ENCODE peak calls at places on chromosomes 3 and 15, in eight cellular contexts. M is astrocyte; Y is Panc1; L is HFFc6; J is CD4-positive, alpha-beta T cell; R is GM20000; U is spleen; F is AG10803. E is an unnamed sample.

GRCh38 chr3:18369561-18370185 is 55.5 kb downstream of the SATB1 start:
- DNase-seq in U (no peak), J (no peak), R (no peak), Y (no peak), L (no peak), M (no peak), F (no peak), E (no peak)

GRCh38 chr3:136249091-136249490 is 1.0 kb upstream of the PCCB start:
- DNase-seq in Y (no peak), L (no peak), R (no peak), M (no peak), J (no peak), F (no peak), U (no peak), E (no peak)

GRCh38 chr3:79040701-79041100 is 727.1 kb downstream of the ROBO1 start:
- DNase-seq in M (peak), L (peak), F (peak), J (no peak), U (no peak), Y (no peak), R (no peak), E (peak)

GRCh38 chr15:41585140-41586047 is 26.4 kb downstream of the TYRO3 start:
- DNase-seq in R (no peak), J (no peak), F (peak), U (peak), Y (peak), M (peak), L (peak), E (peak)

GRCh38 chr3:53229171-53229570 is 26.7 kb downstream of the TKT start:
- DNase-seq in Y (no peak), F (no peak), R (no peak), U (peak), J (no peak), L (no peak), M (no peak), E (no peak)

GRCh38 chr3:16743276-16743675 is 138.1 kb upstream of the DAZL start:
- DNase-seq in R (no peak), M (peak), L (peak), F (no peak), Y (no peak), U (no peak), J (no peak), E (no peak)

GRCh38 chr3:128878556-128879124 is 780 bp upstream of the ACAD9 start:
- DNase-seq in R (peak), F (peak), M (peak), J (no peak), L (peak), Y (no peak), U (peak), E (peak)

GRCh38 chr3:139937674-139938279 is 2.8 kb downstream of the CLSTN2 start:
- DNase-seq in L (peak), Y (peak), U (no peak), F (peak), M (no peak), J (no peak), R (peak), E (peak)

GRCh38 chr3:144629413-144629812 is 657.8 kb downstream of the DIPK2A start:
- DNase-seq in F (no peak), R (no peak), Y (no peak), U (no peak), M (no peak), L (no peak), J (no peak), E (no peak)

GRCh38 chr3:139537795-139538538 is 1.6 kb downstream of the RBP1 start:
- DNase-seq in R (no peak), U (no peak), J (no peak), Y (no peak), F (no peak), M (no peak), L (no peak), E (no peak)

GRCh38 chr3:33915796-33916589 is 117.6 kb downstream of the PDCD6IP start:
- DNase-seq in M (peak), F (no peak), L (no peak), R (peak), Y (no peak), U (no peak), J (no peak), E (peak)

GRCh38 chr15:70815604-70816003 is 38.4 kb downstream of the LARP6 start:
- DNase-seq in F (no peak), R (no peak), L (no peak), U (no peak), J (no peak), Y (no peak), M (no peak), E (no peak)

GRCh38 chr15:85485956-85486567 is 105.7 kb downstream of the AKAP13 start:
- DNase-seq in F (peak), M (no peak), J (peak), U (no peak), Y (peak), L (peak), R (peak), E (peak)

GRCh38 chr3:55036883-55037577 is 109.2 kb upstream of the LRTM1 start:
- DNase-seq in R (no peak), L (no peak), U (no peak), J (no peak), Y (no peak), F (no peak), M (peak), E (no peak)

DNA sequence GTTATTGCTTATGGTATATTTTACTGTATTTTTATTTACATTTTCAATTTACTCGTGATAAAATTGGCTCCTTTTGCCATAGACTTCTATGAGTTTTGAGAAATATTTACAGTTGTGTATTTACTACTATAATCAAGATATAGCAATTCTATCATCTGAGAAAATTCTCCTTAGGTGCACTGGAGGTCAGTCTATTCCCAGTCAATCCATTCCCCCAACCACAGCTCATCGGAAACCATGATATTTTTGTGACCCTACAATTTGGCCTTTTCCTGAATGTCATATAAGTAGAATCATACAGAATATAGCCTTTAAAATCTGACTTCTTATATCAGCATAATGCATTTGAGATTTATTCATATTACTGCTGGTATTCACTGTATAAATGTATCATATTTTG is 114.7 kb upstream of the LRTM1 start:
- DNase-seq in J (no peak), Y (no peak), U (no peak), R (no peak), M (no peak), L (no peak), F (peak), E (peak)
- TF ChIP-seq CTCF in J (no peak), Y (no peak), U (no peak), R (no peak), M (peak), L (peak), F (peak), E (peak)

GRCh38 chr3:60290093-60290492 is 961.2 kb downstream of the FHIT start:
- DNase-seq in U (no peak), R (no peak), L (no peak), F (no peak), J (no peak), M (no peak), Y (no peak), E (no peak)
- TF ChIP-seq CTCF in U (no peak), R (no peak), L (no peak), F (no peak), J (no peak), M (no peak), Y (no peak), E (no peak)

GRCh38 chr3:160931474-160931873 is 173.7 kb downstream of the B3GALNT1 start:
- DNase-seq in R (no peak), U (no peak), J (no peak), L (peak), Y (no peak), M (peak), F (peak), E (no peak)

GRCh38 chr3:160929595-160929994 is 173.6 kb downstream of the PPM1L start:
- DNase-seq in M (no peak), R (no peak), L (peak), Y (no peak), U (no peak), F (peak), J (no peak), E (peak)

GRCh38 chr3:160924776-160925175 is 168.7 kb downstream of the PPM1L start:
- DNase-seq in U (no peak), Y (no peak), M (no peak), J (no peak), R (no peak), F (no peak), L (no peak), E (no peak)

GRCh38 chr3:160927620-160928019 is 171.6 kb downstream of the PPM1L start:
- DNase-seq in U (no peak), Y (no peak), L (no peak), F (no peak), R (no peak), M (no peak), J (no peak), E (no peak)

DNA sequence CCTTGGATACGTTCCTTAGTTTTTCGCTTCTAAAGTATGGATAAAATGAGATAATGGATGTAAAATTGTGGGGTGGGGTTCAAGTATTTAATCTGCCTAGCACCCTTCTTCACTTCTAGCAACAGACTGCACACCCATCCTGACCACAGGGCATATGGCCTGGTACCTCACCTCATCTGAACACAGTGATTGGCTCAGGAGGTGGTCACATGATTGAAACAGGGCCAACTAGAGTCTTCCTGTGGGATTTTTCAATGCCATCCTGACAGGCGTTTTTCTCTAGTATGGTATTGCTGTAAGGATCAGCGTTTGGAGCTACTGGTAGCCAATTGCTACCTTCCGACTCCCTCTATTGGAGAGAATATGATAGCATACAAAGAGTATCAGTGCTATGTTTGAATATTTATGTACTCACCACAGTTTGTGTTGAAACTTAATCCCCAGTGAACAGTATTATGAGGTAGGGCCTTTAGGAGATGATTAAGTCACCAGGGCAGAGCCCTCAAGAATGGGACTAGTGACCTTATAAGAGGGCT is 172.2 kb downstream of the PPM1L start:
- DNase-seq in R (no peak), F (no peak), M (no peak), U (no peak), Y (no peak), L (no peak), J (no peak), E (peak)
- TF ChIP-seq CTCF in R (no peak), F (peak), M (no peak), U (no peak), Y (peak), L (no peak), J (no peak), E (peak)

DNA sequence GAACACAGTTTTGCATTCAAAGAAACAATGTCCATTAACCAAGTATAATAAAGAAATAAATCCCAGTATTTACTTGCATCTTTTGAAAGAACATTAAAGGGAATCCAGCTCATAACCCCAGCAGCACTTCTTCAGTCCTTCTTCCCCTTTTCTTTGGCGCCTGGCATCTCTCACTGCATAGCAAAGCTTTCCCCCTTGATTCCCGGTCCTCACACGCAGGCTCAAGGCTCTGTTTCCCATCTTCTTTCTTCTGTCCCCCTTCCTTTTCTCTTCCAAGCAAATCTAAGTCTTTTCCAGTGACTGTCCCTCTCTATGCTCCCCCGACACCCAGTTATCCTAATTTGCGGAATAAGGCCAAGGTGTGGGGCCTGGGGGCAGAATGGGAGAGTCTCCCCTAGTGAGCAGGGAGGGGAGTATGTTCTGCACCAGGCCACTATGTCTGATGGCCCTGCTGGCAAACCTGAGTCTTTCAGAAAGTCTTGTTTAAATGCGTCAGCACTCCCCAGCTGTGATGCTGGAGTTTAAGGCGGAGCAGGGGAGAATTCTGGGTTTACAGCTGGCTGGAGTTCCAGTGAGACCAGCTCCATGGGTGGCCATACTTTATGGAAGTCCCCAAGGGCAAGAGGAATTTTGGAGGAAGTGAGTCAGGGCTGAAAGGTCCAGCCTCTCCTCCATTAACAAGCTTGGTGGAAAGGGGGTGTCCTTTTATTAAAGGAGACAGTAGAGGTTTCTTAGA is 42.1 kb downstream of the GOLGA6A start:
- DNase-seq in M (peak), Y (no peak), R (no peak), L (peak), U (no peak), J (no peak), F (peak), E (peak)
- TF ChIP-seq CTCF in M (no peak), Y (no peak), R (no peak), L (peak), U (no peak), J (no peak), F (peak), E (no peak)

DNA sequence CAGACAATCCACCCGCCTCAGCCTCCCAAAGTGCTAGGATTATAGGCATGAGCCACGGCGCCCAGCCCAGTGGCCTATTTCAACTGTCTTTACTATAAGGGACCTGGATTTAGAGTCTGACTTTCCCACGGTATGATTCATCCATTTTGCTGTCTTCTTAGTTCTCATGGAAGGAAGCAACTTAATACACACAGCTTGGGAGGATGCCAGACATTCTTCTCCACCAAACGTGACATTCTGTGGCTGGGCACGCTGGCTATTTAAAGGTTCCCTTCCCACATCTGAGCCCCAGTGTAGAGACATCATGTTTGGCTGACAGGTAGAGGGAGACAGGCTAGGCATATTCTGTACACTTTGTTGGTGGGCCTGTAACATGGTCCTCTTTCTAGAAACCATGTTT is 26.2 kb downstream of the FAM43A start:
- DNase-seq in M (peak), Y (no peak), L (peak), R (no peak), F (peak), U (no peak), J (no peak), E (peak)
- TF ChIP-seq CTCF in M (no peak), Y (no peak), L (no peak), R (no peak), F (no peak), U (no peak), J (no peak), E (peak)

GRCh38 chr15:66966256-66966655 is 99.1 kb upstream of the SMAD3 start:
- DNase-seq in R (no peak), M (no peak), F (no peak), J (no peak), Y (no peak), U (no peak), L (no peak), E (no peak)
- TF ChIP-seq CTCF in R (no peak), M (peak), F (no peak), J (peak), Y (no peak), U (no peak), L (peak), E (peak)

GRCh38 chr3:179837374-179837773 is 184.5 kb downstream of the USP13 start:
- DNase-seq in Y (no peak), M (no peak), U (no peak), J (no peak), L (peak), R (no peak), F (peak), E (peak)
- TF ChIP-seq CTCF in Y (no peak), M (peak), U (no peak), J (no peak), L (peak), R (no peak), F (peak), E (peak)

DNA sequence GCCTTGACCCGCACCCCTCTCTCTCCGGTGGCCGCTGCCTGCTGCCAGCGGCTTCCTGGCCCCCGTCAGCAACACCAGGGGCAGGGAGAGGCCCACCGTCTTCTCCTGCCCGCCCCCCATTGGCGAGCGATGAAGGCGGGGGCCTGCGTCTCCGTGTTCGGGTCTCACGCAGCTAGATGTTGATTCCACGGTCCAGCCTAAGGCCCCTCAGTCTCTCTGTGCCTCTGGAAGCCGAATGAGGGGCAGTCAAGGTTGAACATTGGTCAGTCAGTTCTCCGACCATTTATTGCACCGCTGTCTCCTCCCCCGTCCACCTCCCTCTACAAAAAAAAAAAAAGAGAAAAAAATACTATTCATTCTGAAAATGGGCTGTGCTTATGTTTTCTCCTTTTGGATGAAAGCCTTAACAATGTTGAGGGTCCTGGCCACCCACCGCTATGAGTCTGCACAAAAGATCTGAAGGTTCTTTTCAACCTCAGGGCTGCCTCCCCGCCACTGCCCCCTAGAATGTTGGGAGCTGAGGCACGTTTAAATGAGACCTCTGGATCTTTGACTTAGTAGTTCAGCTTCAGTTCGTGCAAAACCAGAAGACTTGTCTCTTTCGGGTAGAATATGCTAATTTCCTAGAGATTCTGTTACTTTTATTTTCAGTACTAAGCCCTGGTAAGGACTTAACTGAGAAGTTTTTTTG is 724 bp downstream of the IREB2 start:
- DNase-seq in Y (no peak), L (no peak), U (no peak), F (peak), M (peak), J (no peak), R (peak), E (peak)
- TF ChIP-seq CTCF in Y (peak), L (peak), U (no peak), F (peak), M (peak), J (no peak), R (no peak), E (peak)

GRCh38 chr3:57647292-57647940 is 45.5 kb downstream of the DENND6A start:
- DNase-seq in L (no peak), Y (no peak), U (no peak), M (no peak), R (no peak), J (no peak), F (no peak), E (no peak)

GRCh38 chr3:57652203-57652602 is 40.7 kb downstream of the DENND6A start:
- DNase-seq in J (no peak), M (peak), U (no peak), F (no peak), L (no peak), Y (no peak), R (no peak), E (peak)

DNA sequence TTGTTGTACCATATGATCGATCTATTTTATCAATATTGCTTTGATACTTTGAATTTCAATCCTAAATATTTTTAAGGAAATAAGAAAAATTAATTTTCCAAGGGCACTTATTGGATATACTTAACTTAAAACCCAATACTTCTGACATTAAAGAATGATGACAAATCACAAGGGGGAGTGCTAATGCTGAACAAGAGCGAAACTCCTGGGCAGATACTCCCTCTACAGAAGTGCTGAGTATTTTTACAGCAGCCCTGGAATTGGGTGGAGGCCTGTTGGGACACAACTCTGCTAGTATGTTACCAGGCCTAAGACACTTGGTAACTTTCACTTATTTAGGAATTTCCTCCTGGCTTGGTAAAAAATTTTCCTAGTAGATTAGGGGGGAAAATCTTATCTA is 46.2 kb downstream of the DENND6A start:
- DNase-seq in M (peak), Y (no peak), F (peak), L (peak), R (peak), J (no peak), U (no peak), E (peak)
- TF ChIP-seq CTCF in M (no peak), Y (no peak), F (peak), L (peak), R (no peak), J (no peak), U (peak), E (peak)